ENCODE peak calls at places on chromosomes 5 and 9, in nine cellular contexts. One of them, this sample, is unnamed.
A peak's percentile ranks its signal among the peaks of the same experiment; 100 is the strongest.

GRCh38 chr5:150431574-150431973 is 18.0 kb downstream of the RPS14 start:
- DNase-seq in HCT116: no peak
- DNase-seq in CD8-positive, alpha-beta T cell: no peak
- DNase-seq in colonic mucosa: no peak
- DNase-seq in Panc1: no peak
- DNase-seq in GM12878: no peak
- DNase-seq in mammary epithelial cell: no peak
- DNase-seq in psoas muscle: no peak
- DNase-seq in SK-N-SH: no peak
- DNase-seq in this sample: no peak

GRCh38 chr9:88593537-88594185 is 58.7 kb downstream of the NXNL2 start:
- DNase-seq in SK-N-SH: peak; percentile 62
- DNase-seq in Panc1: peak; percentile 2
- DNase-seq in GM12878: peak; percentile 20
- DNase-seq in psoas muscle: no peak
- DNase-seq in HCT116: peak; percentile 34
- DNase-seq in mammary epithelial cell: peak; percentile 28
- DNase-seq in colonic mucosa: peak; percentile 59
- DNase-seq in CD8-positive, alpha-beta T cell: peak; percentile 65
- DNase-seq in this sample: no peak

GRCh38 chr5:133679534-133679933 is 67.2 kb upstream of the FSTL4 start:
- DNase-seq in SK-N-SH: no peak
- DNase-seq in psoas muscle: no peak
- DNase-seq in HCT116: no peak
- DNase-seq in Panc1: no peak
- DNase-seq in colonic mucosa: no peak
- DNase-seq in GM12878: no peak
- DNase-seq in CD8-positive, alpha-beta T cell: peak; percentile 7
- DNase-seq in mammary epithelial cell: no peak
- DNase-seq in this sample: no peak

GRCh38 chr5:100232730-100233129 is 302.4 kb upstream of the FAM174A start:
- DNase-seq in GM12878: no peak
- DNase-seq in SK-N-SH: no peak
- DNase-seq in colonic mucosa: no peak
- DNase-seq in Panc1: no peak
- DNase-seq in HCT116: no peak
- DNase-seq in psoas muscle: no peak
- DNase-seq in mammary epithelial cell: no peak
- DNase-seq in CD8-positive, alpha-beta T cell: no peak
- DNase-seq in this sample: no peak

GRCh38 chr9:20256284-20256948 is 365.9 kb downstream of the MLLT3 start:
- DNase-seq in colonic mucosa: no peak
- DNase-seq in HCT116: no peak
- DNase-seq in CD8-positive, alpha-beta T cell: no peak
- DNase-seq in mammary epithelial cell: no peak
- DNase-seq in psoas muscle: no peak
- DNase-seq in SK-N-SH: no peak
- DNase-seq in GM12878: no peak
- DNase-seq in Panc1: no peak
- DNase-seq in this sample: no peak

GRCh38 chr9:16866542-16866941 is 3.9 kb downstream of the BNC2 start:
- DNase-seq in SK-N-SH: no peak
- DNase-seq in mammary epithelial cell: no peak
- DNase-seq in HCT116: no peak
- DNase-seq in CD8-positive, alpha-beta T cell: no peak
- DNase-seq in psoas muscle: no peak
- DNase-seq in GM12878: no peak
- DNase-seq in colonic mucosa: no peak
- DNase-seq in Panc1: no peak
- DNase-seq in this sample: no peak

GRCh38 chr5:169413416-169413815 is 112.5 kb upstream of the SLIT3 start:
- DNase-seq in psoas muscle: no peak
- DNase-seq in GM12878: no peak
- DNase-seq in Panc1: no peak
- DNase-seq in HCT116: no peak
- DNase-seq in CD8-positive, alpha-beta T cell: no peak
- DNase-seq in SK-N-SH: no peak
- DNase-seq in mammary epithelial cell: no peak
- DNase-seq in colonic mucosa: no peak
- DNase-seq in this sample: no peak

GRCh38 chr9:110241491-110242321 is 14.6 kb downstream of the TXN start:
- DNase-seq in CD8-positive, alpha-beta T cell: no peak
- DNase-seq in mammary epithelial cell: peak; percentile 44
- DNase-seq in SK-N-SH: no peak
- DNase-seq in colonic mucosa: no peak
- DNase-seq in Panc1: no peak
- DNase-seq in HCT116: no peak
- DNase-seq in GM12878: no peak
- DNase-seq in psoas muscle: no peak
- DNase-seq in this sample: no peak

GRCh38 chr5:163401271-163401670 is 36.1 kb upstream of the CCNG1 start:
- DNase-seq in HCT116: no peak
- DNase-seq in mammary epithelial cell: no peak
- DNase-seq in SK-N-SH: no peak
- DNase-seq in psoas muscle: no peak
- DNase-seq in colonic mucosa: no peak
- DNase-seq in GM12878: no peak
- DNase-seq in Panc1: no peak
- DNase-seq in CD8-positive, alpha-beta T cell: no peak
- DNase-seq in this sample: no peak

GRCh38 chr5:138391859-138392386 is 39.4 kb downstream of the KDM3B start:
- DNase-seq in psoas muscle: peak; percentile 76
- DNase-seq in mammary epithelial cell: peak; percentile 43
- DNase-seq in Panc1: no peak
- DNase-seq in HCT116: no peak
- DNase-seq in GM12878: no peak
- DNase-seq in CD8-positive, alpha-beta T cell: no peak
- DNase-seq in colonic mucosa: no peak
- DNase-seq in SK-N-SH: no peak
- DNase-seq in this sample: no peak

GRCh38 chr5:138716456-138716924 is 36.7 kb upstream of the CTNNA1 start:
- DNase-seq in HCT116: no peak
- DNase-seq in psoas muscle: no peak
- DNase-seq in Panc1: no peak
- DNase-seq in CD8-positive, alpha-beta T cell: no peak
- DNase-seq in SK-N-SH: peak; percentile 48
- DNase-seq in GM12878: no peak
- DNase-seq in colonic mucosa: no peak
- DNase-seq in mammary epithelial cell: no peak
- DNase-seq in this sample: no peak

GRCh38 chr9:114448706-114449105 is 56.6 kb downstream of the WHRN start:
- DNase-seq in HCT116: no peak
- DNase-seq in GM12878: no peak
- DNase-seq in psoas muscle: no peak
- DNase-seq in CD8-positive, alpha-beta T cell: no peak
- DNase-seq in Panc1: no peak
- DNase-seq in mammary epithelial cell: peak; percentile 68
- DNase-seq in colonic mucosa: no peak
- DNase-seq in SK-N-SH: no peak
- DNase-seq in this sample: no peak

GRCh38 chr9:135695642-135696041 is 3.6 kb downstream of the SOHLH1 start:
- DNase-seq in HCT116: no peak
- DNase-seq in mammary epithelial cell: no peak
- DNase-seq in colonic mucosa: no peak
- DNase-seq in CD8-positive, alpha-beta T cell: no peak
- DNase-seq in Panc1: no peak
- DNase-seq in GM12878: no peak
- DNase-seq in SK-N-SH: no peak
- DNase-seq in psoas muscle: no peak
- DNase-seq in this sample: no peak

DNA sequence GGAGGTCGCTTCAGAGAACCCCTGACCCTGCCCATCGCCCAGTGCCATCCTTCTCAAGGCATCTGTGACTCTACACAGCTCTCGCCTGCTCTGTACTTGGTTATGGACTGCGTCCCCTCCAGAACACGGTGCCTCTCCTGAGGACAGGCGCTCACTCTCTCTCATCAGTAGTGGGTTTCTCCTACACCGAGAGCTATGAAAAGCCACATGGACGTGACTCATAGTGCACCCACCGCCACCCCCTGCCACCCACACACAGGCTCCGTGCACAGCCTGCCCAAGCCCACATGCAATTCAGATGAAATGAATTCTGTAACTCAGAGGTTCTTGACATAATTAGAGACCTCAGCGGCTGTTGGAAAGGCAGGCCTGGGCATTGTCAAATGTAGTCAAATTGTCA is 13.9 kb downstream of the GTF3C5 start:
- DNase-seq in psoas muscle: no peak
- DNase-seq in mammary epithelial cell: no peak
- DNase-seq in colonic mucosa: no peak
- DNase-seq in GM12878: no peak
- DNase-seq in SK-N-SH: no peak
- DNase-seq in CD8-positive, alpha-beta T cell: no peak
- DNase-seq in Panc1: no peak
- DNase-seq in HCT116: no peak
- DNase-seq in this sample: no peak
- H3K36me3 ChIP-seq in psoas muscle: peaks cover 73% of the 10 kb centered on the region
- H3K36me3 ChIP-seq in mammary epithelial cell: peaks cover 19% of the 10 kb centered on the region
- H3K36me3 ChIP-seq in colonic mucosa: peaks cover 4% of the 10 kb centered on the region
- H3K36me3 ChIP-seq in GM12878: peaks cover 27% of the 10 kb centered on the region
- H3K36me3 ChIP-seq in SK-N-SH: peaks cover 57% of the 10 kb centered on the region
- H3K36me3 ChIP-seq in CD8-positive, alpha-beta T cell: peaks cover 37% of the 10 kb centered on the region
- H3K36me3 ChIP-seq in Panc1: no peaks in the 10 kb centered on the region
- H3K36me3 ChIP-seq in HCT116: peaks cover 22% of the 10 kb centered on the region
- H3K36me3 ChIP-seq in this sample: no peaks in the 10 kb centered on the region

DNA sequence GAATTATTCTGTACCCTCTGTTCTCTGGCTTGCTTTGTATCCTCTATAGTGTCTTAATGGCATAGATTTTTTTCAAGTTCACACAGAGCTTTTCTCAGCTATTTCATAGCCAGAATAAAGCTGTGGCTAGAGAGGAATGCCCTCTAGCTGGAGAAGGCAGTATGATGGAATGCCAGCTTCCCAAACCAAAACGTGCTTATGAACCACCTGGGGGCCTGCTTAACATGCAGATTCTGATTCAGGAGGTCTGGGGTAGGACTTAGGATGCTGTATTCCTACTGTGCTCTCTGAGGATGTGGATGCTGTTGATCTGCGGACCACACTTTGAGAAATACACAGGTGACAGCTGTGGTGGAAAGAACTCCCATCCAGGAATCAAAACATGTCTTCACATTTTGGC is 49.9 kb upstream of the DPYSL3 start:
- DNase-seq in HCT116: no peak
- DNase-seq in Panc1: no peak
- DNase-seq in GM12878: no peak
- DNase-seq in mammary epithelial cell: no peak
- DNase-seq in psoas muscle: no peak
- DNase-seq in SK-N-SH: no peak
- DNase-seq in colonic mucosa: no peak
- DNase-seq in CD8-positive, alpha-beta T cell: no peak
- DNase-seq in this sample: no peak
- TF ChIP-seq CTCF in HCT116: no peak
- TF ChIP-seq CTCF in Panc1: no peak
- TF ChIP-seq CTCF in GM12878: no peak
- TF ChIP-seq CTCF in mammary epithelial cell: no peak
- TF ChIP-seq CTCF in psoas muscle: no peak
- TF ChIP-seq CTCF in SK-N-SH: peak; percentile 45
- TF ChIP-seq CTCF in colonic mucosa: no peak
- TF ChIP-seq CTCF in CD8-positive, alpha-beta T cell: no peak
- TF ChIP-seq CTCF in this sample: no peak

GRCh38 chr5:43117092-43117491 is 3.6 kb upstream of the ZNF131 start:
- DNase-seq in colonic mucosa: no peak
- DNase-seq in HCT116: no peak
- DNase-seq in mammary epithelial cell: no peak
- DNase-seq in SK-N-SH: no peak
- DNase-seq in CD8-positive, alpha-beta T cell: no peak
- DNase-seq in Panc1: no peak
- DNase-seq in GM12878: no peak
- DNase-seq in psoas muscle: no peak
- DNase-seq in this sample: no peak

GRCh38 chr5:43110606-43111170 is 10.0 kb upstream of the ZNF131 start:
- DNase-seq in GM12878: no peak
- DNase-seq in HCT116: peak; percentile 16
- DNase-seq in CD8-positive, alpha-beta T cell: no peak
- DNase-seq in mammary epithelial cell: no peak
- DNase-seq in Panc1: no peak
- DNase-seq in SK-N-SH: peak; percentile 32
- DNase-seq in psoas muscle: no peak
- DNase-seq in colonic mucosa: peak; percentile 54
- DNase-seq in this sample: peak; percentile 59

GRCh38 chr5:43115968-43116367 is 4.7 kb upstream of the ZNF131 start:
- DNase-seq in SK-N-SH: no peak
- DNase-seq in colonic mucosa: no peak
- DNase-seq in Panc1: no peak
- DNase-seq in GM12878: no peak
- DNase-seq in HCT116: no peak
- DNase-seq in mammary epithelial cell: no peak
- DNase-seq in CD8-positive, alpha-beta T cell: no peak
- DNase-seq in psoas muscle: no peak
- DNase-seq in this sample: no peak

GRCh38 chr5:43113546-43113945 is 7.2 kb upstream of the ZNF131 start:
- DNase-seq in HCT116: no peak
- DNase-seq in mammary epithelial cell: no peak
- DNase-seq in SK-N-SH: no peak
- DNase-seq in Panc1: no peak
- DNase-seq in psoas muscle: no peak
- DNase-seq in CD8-positive, alpha-beta T cell: no peak
- DNase-seq in colonic mucosa: no peak
- DNase-seq in GM12878: no peak
- DNase-seq in this sample: no peak
- H3K4me1 ChIP-seq in HCT116: peaks cover 5% of the 10 kb centered on the region
- H3K4me1 ChIP-seq in mammary epithelial cell: no peaks in the 10 kb centered on the region
- H3K4me1 ChIP-seq in SK-N-SH: no peaks in the 10 kb centered on the region
- H3K4me1 ChIP-seq in Panc1: no peaks in the 10 kb centered on the region
- H3K4me1 ChIP-seq in psoas muscle: peaks cover 10% of the 10 kb centered on the region
- H3K4me1 ChIP-seq in CD8-positive, alpha-beta T cell: peaks cover 24% of the 10 kb centered on the region
- H3K4me1 ChIP-seq in colonic mucosa: no peaks in the 10 kb centered on the region
- H3K4me1 ChIP-seq in GM12878: no peaks in the 10 kb centered on the region
- H3K4me1 ChIP-seq in this sample: peaks cover 3% of the 10 kb centered on the region

GRCh38 chr9:21968331-21969010 is 25.7 kb downstream of the CDKN2A start:
- DNase-seq in SK-N-SH: peak; percentile 68
- DNase-seq in psoas muscle: peak; percentile 50
- DNase-seq in Panc1: no peak
- DNase-seq in CD8-positive, alpha-beta T cell: no peak
- DNase-seq in HCT116: no peak
- DNase-seq in GM12878: no peak
- DNase-seq in colonic mucosa: no peak
- DNase-seq in mammary epithelial cell: no peak
- DNase-seq in this sample: no peak

GRCh38 chr9:21967707-21968106 is 26.5 kb downstream of the CDKN2A start:
- DNase-seq in colonic mucosa: no peak
- DNase-seq in mammary epithelial cell: no peak
- DNase-seq in GM12878: no peak
- DNase-seq in SK-N-SH: no peak
- DNase-seq in Panc1: no peak
- DNase-seq in CD8-positive, alpha-beta T cell: no peak
- DNase-seq in HCT116: no peak
- DNase-seq in psoas muscle: no peak
- DNase-seq in this sample: no peak

GRCh38 chr9:21965401-21965951 is 28.7 kb downstream of the CDKN2A start:
- DNase-seq in CD8-positive, alpha-beta T cell: no peak
- DNase-seq in Panc1: no peak
- DNase-seq in SK-N-SH: peak; percentile 80
- DNase-seq in GM12878: no peak
- DNase-seq in HCT116: no peak
- DNase-seq in mammary epithelial cell: peak; percentile 19
- DNase-seq in psoas muscle: peak; percentile 62
- DNase-seq in colonic mucosa: peak; percentile 64
- DNase-seq in this sample: peak; percentile 77

GRCh38 chr9:21966140-21966851 is 27.9 kb downstream of the CDKN2A start:
- DNase-seq in Panc1: no peak
- DNase-seq in colonic mucosa: no peak
- DNase-seq in GM12878: no peak
- DNase-seq in psoas muscle: no peak
- DNase-seq in HCT116: no peak
- DNase-seq in SK-N-SH: no peak
- DNase-seq in CD8-positive, alpha-beta T cell: no peak
- DNase-seq in mammary epithelial cell: no peak
- DNase-seq in this sample: no peak

GRCh38 chr9:21967169-21967568 is 27.0 kb downstream of the CDKN2A start:
- DNase-seq in psoas muscle: no peak
- DNase-seq in colonic mucosa: no peak
- DNase-seq in GM12878: no peak
- DNase-seq in SK-N-SH: no peak
- DNase-seq in mammary epithelial cell: no peak
- DNase-seq in Panc1: no peak
- DNase-seq in CD8-positive, alpha-beta T cell: no peak
- DNase-seq in HCT116: no peak
- DNase-seq in this sample: no peak
- H3K36me3 ChIP-seq in psoas muscle: no peaks in the 10 kb centered on the region
- H3K36me3 ChIP-seq in colonic mucosa: no peaks in the 10 kb centered on the region
- H3K36me3 ChIP-seq in GM12878: no peaks in the 10 kb centered on the region
- H3K36me3 ChIP-seq in SK-N-SH: no peaks in the 10 kb centered on the region
- H3K36me3 ChIP-seq in mammary epithelial cell: peaks cover 8% of the 10 kb centered on the region
- H3K36me3 ChIP-seq in Panc1: no peaks in the 10 kb centered on the region
- H3K36me3 ChIP-seq in CD8-positive, alpha-beta T cell: no peaks in the 10 kb centered on the region
- H3K36me3 ChIP-seq in HCT116: no peaks in the 10 kb centered on the region
- H3K36me3 ChIP-seq in this sample: no peaks in the 10 kb centered on the region